ENCODE peak calls at places on chromosome 19, in four cellular contexts. One of them, this sample, is unnamed.
A peak's percentile ranks its signal among the peaks of the same experiment; 100 is the strongest.

GRCh38 chr19:54160182-54160811 is 776 bp upstream of the LENG1 start:
- DNase-seq in heart left ventricle: no peak
- DNase-seq in tibial nerve: no peak
- DNase-seq in GM12878: no peak
- DNase-seq in this sample: no peak

GRCh38 chr19:54633401-54633800 is 3.1 kb downstream of the LILRB1 start:
- DNase-seq in heart left ventricle: no peak
- DNase-seq in tibial nerve: no peak
- DNase-seq in GM12878: no peak
- DNase-seq in this sample: no peak

GRCh38 chr19:19110410-19111137 is 27.7 kb downstream of the TMEM161A start:
- DNase-seq in heart left ventricle: no peak
- DNase-seq in tibial nerve: no peak
- DNase-seq in GM12878: no peak
- DNase-seq in this sample: no peak

GRCh38 chr19:4957981-4958380 is 10.9 kb upstream of the KDM4B start:
- DNase-seq in heart left ventricle: no peak
- DNase-seq in tibial nerve: no peak
- DNase-seq in GM12878: no peak
- DNase-seq in this sample: no peak

GRCh38 chr19:29098863-29099481 is 114.0 kb downstream of the UQCRFS1 start:
- DNase-seq in heart left ventricle: peak; percentile 73
- DNase-seq in tibial nerve: peak; percentile 54
- DNase-seq in GM12878: no peak
- DNase-seq in this sample: no peak

GRCh38 chr19:16330811-16331690 is 6.4 kb downstream of the KLF2 start:
- DNase-seq in heart left ventricle: no peak
- DNase-seq in tibial nerve: no peak
- DNase-seq in GM12878: no peak
- DNase-seq in this sample: no peak

GRCh38 chr19:31223805-31224534 is 125.3 kb downstream of the TSHZ3 start:
- DNase-seq in heart left ventricle: no peak
- DNase-seq in tibial nerve: no peak
- DNase-seq in GM12878: no peak
- DNase-seq in this sample: no peak

GRCh38 chr19:6464070-6464873 is at the start of gene CRB3:
- DNase-seq in heart left ventricle: no peak
- DNase-seq in tibial nerve: no peak
- DNase-seq in GM12878: no peak
- DNase-seq in this sample: peak; percentile 90

GRCh38 chr19:40947573-40947972 is 43.5 kb upstream of the CYP2B6 start:
- DNase-seq in heart left ventricle: no peak
- DNase-seq in tibial nerve: no peak
- DNase-seq in GM12878: no peak
- DNase-seq in this sample: no peak

GRCh38 chr19:15365264-15365663 is 14.3 kb downstream of the AKAP8 start:
- DNase-seq in heart left ventricle: no peak
- DNase-seq in tibial nerve: no peak
- DNase-seq in GM12878: no peak
- DNase-seq in this sample: no peak

GRCh38 chr19:3075605-3076431 is 13.5 kb upstream of the TLE5 start:
- DNase-seq in heart left ventricle: no peak
- DNase-seq in tibial nerve: no peak
- DNase-seq in GM12878: no peak
- DNase-seq in this sample: no peak

GRCh38 chr19:40553885-40554857 is 22.5 kb upstream of the SHKBP1 start:
- DNase-seq in heart left ventricle: no peak
- DNase-seq in tibial nerve: no peak
- DNase-seq in GM12878: no peak
- DNase-seq in this sample: no peak

DNA sequence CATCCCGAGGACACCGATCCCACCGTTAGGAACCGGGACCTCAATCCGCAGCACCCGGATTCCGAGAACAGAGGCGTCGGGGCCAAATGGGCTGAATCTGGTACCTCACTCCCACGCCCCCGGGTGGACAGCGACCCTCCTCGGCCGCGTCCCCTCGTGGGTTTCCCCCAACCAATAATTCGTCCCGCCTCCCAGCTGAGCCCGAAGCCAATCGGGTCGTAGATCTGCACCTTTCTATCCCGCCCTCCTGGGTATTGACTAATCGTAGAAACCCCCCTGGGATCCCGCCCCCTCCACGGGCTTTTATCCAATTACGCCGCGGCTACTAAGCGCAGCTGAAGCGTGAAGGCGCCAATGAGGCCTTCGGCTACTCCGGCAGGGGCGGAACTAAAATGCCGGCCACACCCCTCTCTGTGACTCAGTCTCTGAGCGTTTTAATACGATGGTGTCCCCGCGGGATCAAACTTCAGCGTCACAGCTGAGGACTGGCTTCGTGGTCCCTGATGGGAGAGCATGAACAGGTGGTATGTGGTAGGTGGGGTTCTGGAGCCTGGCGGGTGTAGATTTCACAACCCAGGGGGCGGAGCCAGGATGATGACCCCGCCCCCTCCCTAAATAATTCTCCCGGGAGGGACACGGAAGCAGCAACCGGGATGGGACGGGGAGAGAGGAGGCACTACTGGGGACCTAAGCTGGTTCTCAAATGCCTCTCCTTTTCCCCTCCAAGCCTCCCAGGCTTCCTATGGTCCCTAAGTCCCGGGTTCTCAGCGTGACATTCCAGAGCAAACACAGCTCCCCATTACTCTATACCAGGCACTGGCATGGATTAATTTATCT is at the start of the genes CCDC159 and TMEM205:
- DNase-seq in heart left ventricle: peak; percentile 99
- DNase-seq in tibial nerve: peak; percentile 96
- DNase-seq in GM12878: peak; percentile 97
- DNase-seq in this sample: peak; percentile 99
- TF ChIP-seq CTCF in heart left ventricle: no peak
- TF ChIP-seq CTCF in tibial nerve: peak; percentile 33
- TF ChIP-seq CTCF in GM12878: peak; percentile 21
- TF ChIP-seq CTCF in this sample: no peak

DNA sequence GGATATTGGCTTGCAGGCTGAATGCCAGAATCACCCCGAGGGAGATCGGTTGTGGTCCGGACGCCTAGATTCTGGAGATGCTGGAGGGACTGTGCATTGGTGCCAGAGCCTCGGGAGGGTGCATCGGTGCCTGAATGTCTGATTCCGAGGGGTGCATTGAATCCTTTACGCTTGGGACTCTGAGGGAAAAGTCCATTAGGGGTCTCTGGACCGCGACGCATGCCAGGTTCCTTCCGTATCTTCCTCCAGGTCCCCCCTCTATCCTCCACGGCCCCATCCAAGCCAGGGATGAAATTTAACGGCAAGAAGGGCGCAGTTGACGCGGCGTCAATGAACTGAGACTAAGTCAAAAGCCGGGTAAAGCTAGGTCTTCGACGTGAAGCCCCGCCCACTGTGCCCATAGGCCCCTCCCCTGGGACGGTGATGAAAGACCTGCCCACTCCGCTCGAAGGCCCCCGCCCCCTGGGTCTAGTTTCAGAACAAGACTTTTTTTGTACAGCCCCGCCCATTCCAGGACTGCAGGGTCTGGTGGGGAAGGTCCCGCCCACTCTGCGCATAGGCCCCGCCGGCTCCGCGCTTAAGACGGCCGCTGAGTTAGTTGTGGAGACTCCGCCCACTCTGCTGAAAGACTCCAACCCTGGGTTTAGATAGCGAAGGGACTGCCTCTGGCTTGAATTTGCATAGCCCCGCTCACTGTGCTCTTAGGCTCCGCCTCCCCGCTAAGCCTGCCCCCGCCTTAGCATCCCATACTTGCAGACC is 737 bp downstream of the ZNF575 start:
- DNase-seq in heart left ventricle: peak; percentile 99
- DNase-seq in tibial nerve: peak; percentile 99
- DNase-seq in GM12878: no peak
- DNase-seq in this sample: peak; percentile 100
- TF ChIP-seq POLR2A in heart left ventricle: peak; percentile 32
- TF ChIP-seq POLR2A in tibial nerve: peak; percentile 44
- TF ChIP-seq POLR2A in GM12878: no peak
- TF ChIP-seq POLR2A in this sample: peak; percentile 51

GRCh38 chr19:12985049-12985776 is 10.1 kb upstream of the NFIX start:
- DNase-seq in heart left ventricle: peak; percentile 82
- DNase-seq in tibial nerve: peak; percentile 80
- DNase-seq in GM12878: no peak
- DNase-seq in this sample: no peak
- TF ChIP-seq CTCF in heart left ventricle: no peak
- TF ChIP-seq CTCF in tibial nerve: no peak
- TF ChIP-seq CTCF in GM12878: no peak
- TF ChIP-seq CTCF in this sample: peak; percentile 14

GRCh38 chr19:49853852-49854849 is 3.2 kb downstream of the PTOV1 start:
- DNase-seq in heart left ventricle: no peak
- DNase-seq in tibial nerve: no peak
- DNase-seq in GM12878: no peak
- DNase-seq in this sample: no peak
- TF ChIP-seq POLR2A in heart left ventricle: no peak
- TF ChIP-seq POLR2A in tibial nerve: no peak
- TF ChIP-seq POLR2A in GM12878: peak; percentile 37
- TF ChIP-seq POLR2A in this sample: no peak

GRCh38 chr19:46076031-46076880 is 35.5 kb upstream of the IGFL4 start:
- DNase-seq in heart left ventricle: no peak
- DNase-seq in tibial nerve: no peak
- DNase-seq in GM12878: no peak
- DNase-seq in this sample: no peak
- TF ChIP-seq CTCF in heart left ventricle: no peak
- TF ChIP-seq CTCF in tibial nerve: no peak
- TF ChIP-seq CTCF in GM12878: no peak
- TF ChIP-seq CTCF in this sample: no peak